ENCODE peak calls at places on chromosomes 3 and 15, in seven cellular contexts. One of them, this sample, is unnamed.

GRCh38 chr3:196968233-196969000 is at the start of gene PIGZ:
- DNase-seq in prostate gland: no peak
- DNase-seq in astrocyte: no peak
- DNase-seq in CD4-positive, alpha-beta memory T cell: peak; percentile 37
- DNase-seq in heart left ventricle: peak; percentile 54
- DNase-seq in mammary epithelial cell: peak; percentile 30
- DNase-seq in CD8-positive, alpha-beta memory T cell: peak; percentile 10
- DNase-seq in this sample: no peak

GRCh38 chr3:188274249-188274915 is 120.4 kb downstream of the LPP start:
- DNase-seq in prostate gland: no peak
- DNase-seq in astrocyte: peak; percentile 75
- DNase-seq in CD4-positive, alpha-beta memory T cell: no peak
- DNase-seq in heart left ventricle: no peak
- DNase-seq in mammary epithelial cell: peak; percentile 39
- DNase-seq in CD8-positive, alpha-beta memory T cell: no peak
- DNase-seq in this sample: no peak

GRCh38 chr15:45064386-45064785 is 41.4 kb downstream of the SORD start:
- DNase-seq in prostate gland: no peak
- DNase-seq in astrocyte: peak; percentile 32
- DNase-seq in CD4-positive, alpha-beta memory T cell: no peak
- DNase-seq in heart left ventricle: no peak
- DNase-seq in mammary epithelial cell: peak; percentile 24
- DNase-seq in CD8-positive, alpha-beta memory T cell: no peak
- DNase-seq in this sample: no peak

GRCh38 chr3:159158213-159158612 is 356.4 kb downstream of the MFSD1 start:
- DNase-seq in prostate gland: no peak
- DNase-seq in astrocyte: no peak
- DNase-seq in CD4-positive, alpha-beta memory T cell: no peak
- DNase-seq in heart left ventricle: no peak
- DNase-seq in mammary epithelial cell: peak; percentile 95
- DNase-seq in CD8-positive, alpha-beta memory T cell: no peak
- DNase-seq in this sample: peak; percentile 74

GRCh38 chr3:10280177-10280529 is 12.6 kb downstream of the GHRL start:
- DNase-seq in prostate gland: no peak
- DNase-seq in astrocyte: no peak
- DNase-seq in CD4-positive, alpha-beta memory T cell: no peak
- DNase-seq in heart left ventricle: no peak
- DNase-seq in mammary epithelial cell: no peak
- DNase-seq in CD8-positive, alpha-beta memory T cell: no peak
- DNase-seq in this sample: no peak

GRCh38 chr3:131110087-131110486 is 83.4 kb downstream of the NEK11 start:
- DNase-seq in prostate gland: no peak
- DNase-seq in astrocyte: peak; percentile 91
- DNase-seq in CD4-positive, alpha-beta memory T cell: no peak
- DNase-seq in heart left ventricle: no peak
- DNase-seq in mammary epithelial cell: peak; percentile 62
- DNase-seq in CD8-positive, alpha-beta memory T cell: no peak
- DNase-seq in this sample: peak; percentile 43

GRCh38 chr3:191263850-191264249 is 64.8 kb downstream of the OSTN start:
- DNase-seq in prostate gland: no peak
- DNase-seq in astrocyte: no peak
- DNase-seq in CD4-positive, alpha-beta memory T cell: no peak
- DNase-seq in heart left ventricle: no peak
- DNase-seq in mammary epithelial cell: no peak
- DNase-seq in CD8-positive, alpha-beta memory T cell: no peak
- DNase-seq in this sample: no peak

GRCh38 chr3:111936191-111936841 is 42.5 kb upstream of the ABHD10 start:
- DNase-seq in prostate gland: no peak
- DNase-seq in astrocyte: peak; percentile 83
- DNase-seq in CD4-positive, alpha-beta memory T cell: no peak
- DNase-seq in heart left ventricle: no peak
- DNase-seq in mammary epithelial cell: peak; percentile 37
- DNase-seq in CD8-positive, alpha-beta memory T cell: no peak
- DNase-seq in this sample: no peak

GRCh38 chr3:69082805-69083204 is 1.9 kb upstream of the ARL6IP5 start:
- DNase-seq in prostate gland: no peak
- DNase-seq in astrocyte: peak; percentile 82
- DNase-seq in CD4-positive, alpha-beta memory T cell: peak; percentile 54
- DNase-seq in heart left ventricle: peak; percentile 52
- DNase-seq in mammary epithelial cell: peak; percentile 82
- DNase-seq in CD8-positive, alpha-beta memory T cell: peak; percentile 52
- DNase-seq in this sample: no peak

GRCh38 chr3:41207355-41207754 is 8.1 kb downstream of the CTNNB1 start:
- DNase-seq in prostate gland: no peak
- DNase-seq in astrocyte: no peak
- DNase-seq in CD4-positive, alpha-beta memory T cell: no peak
- DNase-seq in heart left ventricle: no peak
- DNase-seq in mammary epithelial cell: no peak
- DNase-seq in CD8-positive, alpha-beta memory T cell: no peak
- DNase-seq in this sample: no peak

GRCh38 chr3:122100591-122101491 is 45.7 kb downstream of the CD86 start:
- DNase-seq in prostate gland: no peak
- DNase-seq in astrocyte: no peak
- DNase-seq in CD4-positive, alpha-beta memory T cell: peak; percentile 4
- DNase-seq in heart left ventricle: no peak
- DNase-seq in mammary epithelial cell: no peak
- DNase-seq in CD8-positive, alpha-beta memory T cell: no peak
- DNase-seq in this sample: no peak

GRCh38 chr3:10732292-10732691 is 83.7 kb upstream of the SLC6A11 start:
- DNase-seq in prostate gland: no peak
- DNase-seq in astrocyte: no peak
- DNase-seq in CD4-positive, alpha-beta memory T cell: no peak
- DNase-seq in heart left ventricle: no peak
- DNase-seq in mammary epithelial cell: no peak
- DNase-seq in CD8-positive, alpha-beta memory T cell: no peak
- DNase-seq in this sample: no peak

GRCh38 chr3:109863701-109864100 is 526.4 kb upstream of the DPPA4 start:
- DNase-seq in prostate gland: no peak
- DNase-seq in astrocyte: no peak
- DNase-seq in CD4-positive, alpha-beta memory T cell: no peak
- DNase-seq in heart left ventricle: no peak
- DNase-seq in mammary epithelial cell: peak; percentile 2
- DNase-seq in CD8-positive, alpha-beta memory T cell: no peak
- DNase-seq in this sample: no peak

GRCh38 chr3:178001670-178002101 is 534.5 kb upstream of the KCNMB2 start:
- DNase-seq in prostate gland: no peak
- DNase-seq in astrocyte: no peak
- DNase-seq in CD4-positive, alpha-beta memory T cell: peak; percentile 11
- DNase-seq in heart left ventricle: no peak
- DNase-seq in mammary epithelial cell: no peak
- DNase-seq in CD8-positive, alpha-beta memory T cell: no peak
- DNase-seq in this sample: no peak

GRCh38 chr3:140809326-140809725 is 131.5 kb downstream of the TRIM42 start:
- DNase-seq in prostate gland: no peak
- DNase-seq in astrocyte: no peak
- DNase-seq in CD4-positive, alpha-beta memory T cell: no peak
- DNase-seq in heart left ventricle: no peak
- DNase-seq in mammary epithelial cell: no peak
- DNase-seq in CD8-positive, alpha-beta memory T cell: no peak
- DNase-seq in this sample: no peak

GRCh38 chr15:31338879-31339557 is 12.4 kb downstream of the KLF13 start:
- DNase-seq in prostate gland: no peak
- DNase-seq in astrocyte: peak; percentile 77
- DNase-seq in CD4-positive, alpha-beta memory T cell: no peak
- DNase-seq in heart left ventricle: peak; percentile 84
- DNase-seq in mammary epithelial cell: peak; percentile 85
- DNase-seq in CD8-positive, alpha-beta memory T cell: peak; percentile 40
- DNase-seq in this sample: no peak

GRCh38 chr3:38479431-38480092 is 16.6 kb upstream of the EXOG start:
- DNase-seq in prostate gland: peak; percentile 65
- DNase-seq in astrocyte: no peak
- DNase-seq in CD4-positive, alpha-beta memory T cell: peak; percentile 58
- DNase-seq in heart left ventricle: peak; percentile 61
- DNase-seq in mammary epithelial cell: peak; percentile 39
- DNase-seq in CD8-positive, alpha-beta memory T cell: peak; percentile 33
- DNase-seq in this sample: no peak

GRCh38 chr3:183324083-183324482 is 71.0 kb downstream of the B3GNT5 start:
- DNase-seq in prostate gland: no peak
- DNase-seq in astrocyte: peak; percentile 55
- DNase-seq in CD4-positive, alpha-beta memory T cell: no peak
- DNase-seq in heart left ventricle: no peak
- DNase-seq in mammary epithelial cell: peak; percentile 30
- DNase-seq in CD8-positive, alpha-beta memory T cell: no peak
- DNase-seq in this sample: no peak

GRCh38 chr3:195697582-195698324 is 23.0 kb upstream of the MUC20 start:
- DNase-seq in prostate gland: no peak
- DNase-seq in astrocyte: peak; percentile 89
- DNase-seq in CD4-positive, alpha-beta memory T cell: no peak
- DNase-seq in heart left ventricle: no peak
- DNase-seq in mammary epithelial cell: peak; percentile 64
- DNase-seq in CD8-positive, alpha-beta memory T cell: no peak
- DNase-seq in this sample: peak; percentile 59

GRCh38 chr3:186124618-186125017 is 15.7 kb upstream of the ETV5 start:
- DNase-seq in prostate gland: peak; percentile 63
- DNase-seq in astrocyte: no peak
- DNase-seq in CD4-positive, alpha-beta memory T cell: no peak
- DNase-seq in heart left ventricle: no peak
- DNase-seq in mammary epithelial cell: no peak
- DNase-seq in CD8-positive, alpha-beta memory T cell: no peak
- DNase-seq in this sample: no peak

GRCh38 chr3:195895078-195895899 is 13.1 kb downstream of the TNK2 start:
- DNase-seq in prostate gland: no peak
- DNase-seq in astrocyte: no peak
- DNase-seq in CD4-positive, alpha-beta memory T cell: peak; percentile 73
- DNase-seq in heart left ventricle: no peak
- DNase-seq in mammary epithelial cell: peak; percentile 49
- DNase-seq in CD8-positive, alpha-beta memory T cell: peak; percentile 63
- DNase-seq in this sample: no peak

GRCh38 chr3:56917337-56917697 is 115.6 kb upstream of the ARHGEF3 start:
- DNase-seq in prostate gland: no peak
- DNase-seq in astrocyte: no peak
- DNase-seq in CD4-positive, alpha-beta memory T cell: peak; percentile 12
- DNase-seq in heart left ventricle: no peak
- DNase-seq in mammary epithelial cell: no peak
- DNase-seq in CD8-positive, alpha-beta memory T cell: no peak
- DNase-seq in this sample: no peak
- H3K27ac ChIP-seq in prostate gland: no peak overlapping the region
- H3K27ac ChIP-seq in astrocyte: no peak overlapping the region
- H3K27ac ChIP-seq in CD4-positive, alpha-beta memory T cell: peak overlapping the region; percentile 78
- H3K27ac ChIP-seq in heart left ventricle: peak overlapping the region; percentile 69
- H3K27ac ChIP-seq in mammary epithelial cell: no peak overlapping the region
- H3K27ac ChIP-seq in CD8-positive, alpha-beta memory T cell: no peak overlapping the region
- H3K27ac ChIP-seq in this sample: no peak overlapping the region

DNA sequence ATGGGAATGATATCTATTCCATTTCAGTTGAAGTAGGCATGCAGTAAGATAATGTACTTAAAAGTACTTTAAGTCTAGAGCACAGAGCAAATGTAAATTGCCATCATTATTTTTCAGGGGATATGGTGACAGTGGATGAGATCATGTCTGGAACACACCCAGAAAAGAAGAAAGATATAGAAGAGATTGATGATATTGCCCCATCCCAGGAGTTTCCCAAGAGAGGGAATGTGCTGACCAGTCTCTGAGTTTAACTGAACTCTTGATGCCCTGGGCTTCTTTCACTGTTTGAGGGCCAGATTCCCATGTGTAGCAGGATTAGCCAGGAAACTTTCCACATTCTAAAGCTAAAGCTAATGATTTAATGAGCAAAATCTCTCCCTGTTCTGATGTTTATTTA is 366.8 kb upstream of the UMPS start:
- DNase-seq in prostate gland: no peak
- DNase-seq in astrocyte: peak; percentile 89
- DNase-seq in CD4-positive, alpha-beta memory T cell: no peak
- DNase-seq in heart left ventricle: no peak
- DNase-seq in mammary epithelial cell: peak; percentile 41
- DNase-seq in CD8-positive, alpha-beta memory T cell: no peak
- DNase-seq in this sample: no peak
- H3K27ac ChIP-seq in prostate gland: no peak overlapping the region
- H3K27ac ChIP-seq in astrocyte: peak overlapping the region; percentile 23
- H3K27ac ChIP-seq in CD4-positive, alpha-beta memory T cell: no peak overlapping the region
- H3K27ac ChIP-seq in heart left ventricle: no peak overlapping the region
- H3K27ac ChIP-seq in mammary epithelial cell: no peak overlapping the region
- H3K27ac ChIP-seq in CD8-positive, alpha-beta memory T cell: no peak overlapping the region
- H3K27ac ChIP-seq in this sample: no peak overlapping the region

DNA sequence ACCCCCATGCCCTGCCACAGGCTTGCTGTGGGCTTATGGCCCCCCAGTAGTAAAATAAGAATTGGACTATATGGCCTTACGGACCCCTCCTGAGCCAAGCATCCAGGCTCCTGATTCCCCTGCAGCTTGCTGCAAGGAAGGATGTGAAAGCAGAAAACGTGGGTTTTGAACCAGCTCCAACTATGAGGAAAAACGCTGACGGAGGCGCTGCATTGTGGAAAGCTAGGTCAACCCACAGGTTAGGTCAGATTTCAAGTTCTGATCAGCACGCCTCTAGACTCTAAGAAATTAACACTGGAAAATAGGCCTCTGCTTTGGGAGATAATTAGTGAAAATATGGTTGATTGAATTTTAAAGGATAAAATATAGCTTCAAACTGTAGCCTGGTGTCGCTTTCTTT is 195.4 kb upstream of the HES1 start:
- DNase-seq in prostate gland: no peak
- DNase-seq in astrocyte: no peak
- DNase-seq in CD4-positive, alpha-beta memory T cell: no peak
- DNase-seq in heart left ventricle: no peak
- DNase-seq in mammary epithelial cell: no peak
- DNase-seq in CD8-positive, alpha-beta memory T cell: no peak
- DNase-seq in this sample: no peak
- H3K27ac ChIP-seq in prostate gland: no peak overlapping the region
- H3K27ac ChIP-seq in astrocyte: no peak overlapping the region
- H3K27ac ChIP-seq in CD4-positive, alpha-beta memory T cell: no peak overlapping the region
- H3K27ac ChIP-seq in heart left ventricle: no peak overlapping the region
- H3K27ac ChIP-seq in mammary epithelial cell: no peak overlapping the region
- H3K27ac ChIP-seq in CD8-positive, alpha-beta memory T cell: no peak overlapping the region
- H3K27ac ChIP-seq in this sample: no peak overlapping the region

GRCh38 chr3:73509812-73510211 is 114.9 kb downstream of the PDZRN3 start:
- DNase-seq in prostate gland: no peak
- DNase-seq in astrocyte: no peak
- DNase-seq in CD4-positive, alpha-beta memory T cell: no peak
- DNase-seq in heart left ventricle: no peak
- DNase-seq in mammary epithelial cell: no peak
- DNase-seq in CD8-positive, alpha-beta memory T cell: no peak
- DNase-seq in this sample: no peak

GRCh38 chr3:73510298-73510697 is 114.4 kb downstream of the PDZRN3 start:
- DNase-seq in prostate gland: no peak
- DNase-seq in astrocyte: no peak
- DNase-seq in CD4-positive, alpha-beta memory T cell: no peak
- DNase-seq in heart left ventricle: no peak
- DNase-seq in mammary epithelial cell: no peak
- DNase-seq in CD8-positive, alpha-beta memory T cell: no peak
- DNase-seq in this sample: no peak

GRCh38 chr3:73511555-73511954 is 113.2 kb downstream of the PDZRN3 start:
- DNase-seq in prostate gland: peak; percentile 54
- DNase-seq in astrocyte: no peak
- DNase-seq in CD4-positive, alpha-beta memory T cell: no peak
- DNase-seq in heart left ventricle: no peak
- DNase-seq in mammary epithelial cell: no peak
- DNase-seq in CD8-positive, alpha-beta memory T cell: no peak
- DNase-seq in this sample: no peak

GRCh38 chr3:73512095-73512494 is 112.6 kb downstream of the PDZRN3 start:
- DNase-seq in prostate gland: no peak
- DNase-seq in astrocyte: no peak
- DNase-seq in CD4-positive, alpha-beta memory T cell: no peak
- DNase-seq in heart left ventricle: no peak
- DNase-seq in mammary epithelial cell: no peak
- DNase-seq in CD8-positive, alpha-beta memory T cell: no peak
- DNase-seq in this sample: no peak

DNA sequence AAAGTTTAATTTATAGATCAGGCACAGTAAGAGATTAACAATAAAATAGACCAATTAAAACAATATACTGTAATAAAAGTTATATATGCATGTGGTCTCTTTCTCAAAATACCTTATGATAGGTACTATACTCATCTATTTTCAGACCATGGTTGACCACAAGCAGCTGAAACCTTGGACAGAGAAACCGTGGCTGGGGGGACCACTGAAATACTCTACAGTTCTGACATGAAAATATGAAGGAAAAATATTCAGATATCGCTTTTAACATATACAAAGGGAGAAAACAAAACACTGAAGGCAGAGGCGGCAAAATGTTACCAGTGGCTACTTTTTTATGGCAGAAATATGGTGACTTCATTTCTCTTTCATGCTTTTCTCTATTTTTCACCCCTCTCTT is 114.0 kb downstream of the PDZRN3 start:
- DNase-seq in prostate gland: no peak
- DNase-seq in astrocyte: no peak
- DNase-seq in CD4-positive, alpha-beta memory T cell: no peak
- DNase-seq in heart left ventricle: no peak
- DNase-seq in mammary epithelial cell: no peak
- DNase-seq in CD8-positive, alpha-beta memory T cell: no peak
- DNase-seq in this sample: no peak
- H3K27ac ChIP-seq in prostate gland: peak overlapping the region; percentile 76
- H3K27ac ChIP-seq in astrocyte: no peak overlapping the region
- H3K27ac ChIP-seq in CD4-positive, alpha-beta memory T cell: no peak overlapping the region
- H3K27ac ChIP-seq in heart left ventricle: no peak overlapping the region
- H3K27ac ChIP-seq in mammary epithelial cell: no peak overlapping the region
- H3K27ac ChIP-seq in CD8-positive, alpha-beta memory T cell: no peak overlapping the region
- H3K27ac ChIP-seq in this sample: no peak overlapping the region